ENCODE peak calls at places on chromosome 1, in nine cellular contexts. L, M, P, I, V, T, F, D and Y are unnamed samples.
A peak's percentile ranks its signal among the peaks of the same experiment; 100 is the strongest.

GRCh38 chr1:30274937-30275621 is 448.3 kb downstream of the MATN1 start:
- DNase-seq in T (no peak), L (no peak), I (no peak), F (no peak), V (no peak), P (no peak), D (no peak), M (no peak), Y (no peak)

GRCh38 chr1:43564617-43565348 is 34.1 kb downstream of the PTPRF start:
- DNase-seq in L (no peak), P (no peak), T (no peak), D (no peak), I (no peak), F (no peak), V (no peak), M (no peak), Y (no peak)

GRCh38 chr1:28860332-28861073 is 48.5 kb downstream of the OPRD1 start:
- DNase-seq in T (no peak), M (no peak), D (no peak), F (peak; percentile 53), P (no peak), V (no peak), L (no peak), I (no peak), Y (no peak)

GRCh38 chr1:212700597-212700891 is 904 bp upstream of the BATF3 start:
- DNase-seq in D (no peak), I (no peak), P (no peak), M (peak; percentile 37), V (no peak), L (no peak), T (no peak), F (peak; percentile 16), Y (no peak)

GRCh38 chr1:222815367-222815765 is 527 bp downstream of the DISP1 start:
- DNase-seq in T (peak; percentile 77), L (no peak), I (no peak), V (no peak), P (peak; percentile 35), D (no peak), F (no peak), M (peak; percentile 47), Y (no peak)

GRCh38 chr1:187408217-187409004 is 579.7 kb downstream of the PLA2G4A start:
- DNase-seq in V (no peak), F (no peak), M (no peak), D (no peak), P (no peak), I (no peak), T (no peak), L (peak; percentile 42), Y (no peak)

GRCh38 chr1:55716610-55717009 is 501.4 kb upstream of the USP24 start:
- DNase-seq in I (no peak), L (no peak), F (no peak), T (no peak), V (no peak), M (no peak), P (no peak), D (no peak), Y (no peak)

GRCh38 chr1:244302889-244303609 is 148.7 kb downstream of the ADSS2 start:
- DNase-seq in M (no peak), T (no peak), D (no peak), L (no peak), I (no peak), P (no peak), V (peak; percentile 50), F (peak; percentile 14), Y (no peak)

GRCh38 chr1:223331929-223332328 is 32.0 kb downstream of the SUSD4 start:
- DNase-seq in P (no peak), M (no peak), V (peak; percentile 79), T (no peak), F (no peak), I (no peak), D (no peak), L (peak; percentile 38), Y (no peak)

GRCh38 chr1:198936371-198937083 is 297.7 kb downstream of the PTPRC start:
- DNase-seq in T (no peak), D (no peak), L (no peak), P (no peak), M (no peak), F (no peak), V (peak; percentile 17), I (no peak), Y (no peak)

GRCh38 chr1:6988796-6989195 is 203.5 kb downstream of the CAMTA1 start:
- DNase-seq in I (no peak), F (no peak), M (no peak), V (no peak), T (no peak), D (no peak), L (no peak), P (no peak), Y (no peak)

GRCh38 chr1:52142220-52143153 is 598 bp downstream of the ZFYVE9 start:
- DNase-seq in P (peak; percentile 71), T (peak; percentile 63), D (no peak), F (no peak), M (peak; percentile 20), V (peak; percentile 53), I (peak; percentile 23), L (no peak), Y (no peak)

GRCh38 chr1:208475449-208475848 is 231.3 kb upstream of the PLXNA2 start:
- DNase-seq in V (no peak), D (no peak), L (no peak), T (no peak), I (no peak), F (no peak), P (no peak), M (no peak), Y (no peak)

GRCh38 chr1:212822956-212823355 is 24.5 kb downstream of the SPATA45 start:
- DNase-seq in P (no peak), M (no peak), V (no peak), I (no peak), T (no peak), L (no peak), D (no peak), F (no peak), Y (no peak)

GRCh38 chr1:165516469-165516868 is 27.3 kb upstream of the LRRC52 start:
- DNase-seq in V (no peak), T (no peak), I (no peak), L (no peak), P (no peak), D (no peak), M (no peak), F (no peak), Y (no peak)

GRCh38 chr1:242185728-242186127 is 186.8 kb upstream of the MAP1LC3C start:
- DNase-seq in I (no peak), P (peak; percentile 88), L (no peak), D (no peak), M (no peak), T (no peak), V (no peak), F (no peak), Y (no peak)

GRCh38 chr1:206534552-206534951 is 27.2 kb downstream of the RASSF5 start:
- DNase-seq in I (no peak), M (no peak), T (peak; percentile 34), P (no peak), V (no peak), D (no peak), L (no peak), F (no peak), Y (no peak)

GRCh38 chr1:92973203-92973907 is 12.1 kb upstream of the DIPK1A start:
- DNase-seq in V (no peak), M (no peak), T (no peak), I (no peak), P (no peak), D (no peak), L (no peak), F (no peak), Y (no peak)

GRCh38 chr1:185636848-185637247 is 97.3 kb upstream of the HMCN1 start:
- DNase-seq in I (no peak), V (no peak), M (no peak), F (no peak), D (no peak), T (no peak), P (no peak), L (no peak), Y (no peak)

GRCh38 chr1:27395441-27396195 is 3.2 kb downstream of the GPR3 start:
- DNase-seq in F (peak; percentile 82), V (peak; percentile 79), P (peak; percentile 80), T (peak; percentile 83), L (no peak), M (peak; percentile 66), I (peak; percentile 54), D (no peak), Y (peak; percentile 74)

GRCh38 chr1:79859212-79859948 is 852.9 kb upstream of the ADGRL4 start:
- DNase-seq in D (no peak), I (no peak), T (no peak), V (peak; percentile 65), M (no peak), L (peak; percentile 67), F (no peak), P (no peak), Y (no peak)

GRCh38 chr1:7915826-7916225 is 24.8 kb downstream of the TNFRSF9 start:
- DNase-seq in M (no peak), D (no peak), T (no peak), L (no peak), F (no peak), P (no peak), V (no peak), I (no peak), Y (no peak)